ENCODE peak calls at places on chromosomes 16 and 17, in five cellular contexts. J is mesothelial cell of epicardium, W is psoas muscle, G is MCF 10A, S is H9. D is an unnamed sample.
A peak's percentile ranks its signal among the peaks of the same experiment; 100 is the strongest.

GRCh38 chr16:86575754-86576557 is 2.4 kb upstream of the FOXL1 start:
- DNase-seq in J (peak; percentile 88), W (peak; percentile 82), G (peak; percentile 98), S (peak; percentile 95), D (no peak)

GRCh38 chr17:80720624-80721577 is 176.3 kb downstream of the RPTOR start:
- DNase-seq in J (no peak), W (no peak), G (peak; percentile 97), S (no peak), D (no peak)

GRCh38 chr16:56041556-56042140 is 149.6 kb upstream of the GNAO1 start:
- DNase-seq in J (peak; percentile 42), W (no peak), G (peak; percentile 57), S (peak; percentile 78), D (peak; percentile 12)

GRCh38 chr16:10218490-10219206 is 36.4 kb upstream of the GRIN2A start:
- DNase-seq in J (no peak), W (no peak), G (no peak), S (no peak), D (no peak)

GRCh38 chr17:68497885-68498319 is 14.3 kb upstream of the PRKAR1A start:
- DNase-seq in J (no peak), W (no peak), G (no peak), S (no peak), D (no peak)

GRCh38 chr17:39225974-39226683 is 384 bp upstream of the STAC2 start:
- DNase-seq in J (peak; percentile 80), W (peak; percentile 83), G (no peak), S (peak; percentile 100), D (peak; percentile 97)

GRCh38 chr17:63275968-63276349 is 170.1 kb downstream of the CYB561 start:
- DNase-seq in J (no peak), W (no peak), G (no peak), S (no peak), D (no peak)

GRCh38 chr16:86498155-86498651 is 12.1 kb upstream of the FOXF1 start:
- DNase-seq in J (no peak), W (no peak), G (no peak), S (peak; percentile 43), D (no peak)

GRCh38 chr16:81790772-81791171 is 11.7 kb downstream of the PLCG2 start:
- DNase-seq in J (no peak), W (no peak), G (no peak), S (no peak), D (no peak)

GRCh38 chr17:22506861-22507260 is 814.5 kb downstream of the KCNJ18 start:
- DNase-seq in J (no peak), W (no peak), G (no peak), S (no peak), D (no peak)

GRCh38 chr17:19018600-19018950 is 14.0 kb upstream of the FAM83G start:
- DNase-seq in J (no peak), W (peak; percentile 35), G (no peak), S (no peak), D (no peak)

GRCh38 chr16:578870-579405 is 9.2 kb downstream of the PIGQ start:
- DNase-seq in J (no peak), W (peak; percentile 91), G (peak; percentile 65), S (peak; percentile 85), D (peak; percentile 91)

GRCh38 chr17:44792276-44792675 is 33.5 kb downstream of the ADAM11 start:
- DNase-seq in J (no peak), W (no peak), G (no peak), S (no peak), D (no peak)

GRCh38 chr16:53489754-53490153 is 13.3 kb downstream of the AKTIP start:
- DNase-seq in J (no peak), W (no peak), G (no peak), S (no peak), D (no peak)

GRCh38 chr16:12257926-12258561 is 281.5 kb downstream of the SNX29 start:
- DNase-seq in J (no peak), W (no peak), G (no peak), S (peak; percentile 57), D (no peak)

GRCh38 chr16:81651758-81652718 is 127.1 kb upstream of the PLCG2 start:
- DNase-seq in J (no peak), W (no peak), G (no peak), S (no peak), D (no peak)

GRCh38 chr17:79834575-79835469 is 4.4 kb downstream of the CBX4 start:
- DNase-seq in J (peak; percentile 76), W (no peak), G (no peak), S (peak; percentile 90), D (no peak)

GRCh38 chr16:13018026-13018425 is 116.6 kb downstream of the SHISA9 start:
- DNase-seq in J (no peak), W (no peak), G (no peak), S (peak; percentile 38), D (no peak)

GRCh38 chr16:15643453-15644305 is 725 bp upstream of the MARF1 start:
- DNase-seq in J (peak; percentile 42), W (no peak), G (peak; percentile 60), S (no peak), D (no peak)

GRCh38 chr16:89026121-89026612 is 49.2 kb upstream of the CBFA2T3 start:
- DNase-seq in J (no peak), W (no peak), G (peak; percentile 62), S (no peak), D (no peak)

GRCh38 chr17:29368926-29369325 is 21.2 kb upstream of the TAOK1 start:
- DNase-seq in J (peak; percentile 59), W (no peak), G (no peak), S (peak; percentile 68), D (no peak)

GRCh38 chr16:74760007-74760767 is 14.4 kb downstream of the FA2H start:
- DNase-seq in J (no peak), W (no peak), G (no peak), S (no peak), D (no peak)

GRCh38 chr16:73735954-73736353 is 560.7 kb upstream of the PSMD7 start:
- DNase-seq in J (no peak), W (no peak), G (no peak), S (no peak), D (no peak)

GRCh38 chr17:58252141-58252540 is 13.8 kb downstream of the LPO start:
- DNase-seq in J (no peak), W (no peak), G (no peak), S (peak; percentile 25), D (no peak)

GRCh38 chr17:35773129-35773528 is 12.4 kb downstream of the C17orf50 start:
- DNase-seq in J (no peak), W (no peak), G (no peak), S (no peak), D (no peak)

GRCh38 chr16:82892327-82892726 is 265.6 kb downstream of the CDH13 start:
- DNase-seq in J (no peak), W (no peak), G (peak; percentile 6), S (no peak), D (no peak)

DNA sequence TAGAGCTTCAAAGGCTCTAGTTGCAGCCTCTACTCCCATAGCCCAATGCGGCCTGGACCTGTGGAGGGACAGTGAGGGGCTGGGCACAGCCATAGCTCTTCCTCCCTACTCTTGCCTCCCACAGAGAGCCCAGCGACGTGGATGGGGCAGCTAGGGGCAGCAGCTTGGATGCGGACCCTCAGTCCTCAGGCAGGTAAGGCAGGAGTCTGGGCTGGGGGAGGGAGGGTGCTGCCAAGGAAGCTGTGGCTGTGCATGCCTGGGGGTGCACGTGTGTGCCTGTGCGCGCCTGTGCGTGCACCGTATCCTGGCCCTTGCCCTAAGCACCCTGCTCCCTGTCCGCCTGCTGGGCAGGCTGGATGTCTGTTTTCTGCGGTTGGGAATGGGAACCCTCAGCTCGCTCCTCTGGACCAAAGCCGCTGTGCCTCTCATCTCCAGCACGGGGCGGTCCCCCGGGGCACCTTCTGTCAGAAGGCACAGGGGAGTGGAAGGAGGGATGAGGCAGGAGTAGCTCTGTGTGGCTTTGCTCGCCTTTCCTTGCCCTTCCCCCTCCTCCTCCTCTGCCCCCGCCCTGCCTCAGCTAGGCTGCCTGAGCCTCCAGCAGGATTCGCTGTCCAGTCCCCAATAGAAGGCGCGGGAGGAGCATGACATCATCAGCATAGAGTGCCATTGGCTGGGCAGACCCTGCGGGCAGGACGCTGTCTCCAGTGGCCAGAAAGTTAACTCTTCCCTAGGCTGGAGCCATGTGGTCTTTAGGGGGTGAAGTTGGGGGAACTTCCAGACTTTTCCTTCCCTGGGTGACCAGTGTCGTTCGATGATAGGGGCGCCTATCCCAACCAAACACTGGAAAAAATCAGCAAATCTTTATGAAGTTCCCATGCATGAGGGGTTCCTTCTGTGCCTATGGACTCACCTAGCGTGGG is 797 bp downstream of the PRCD start:
- DNase-seq in J (peak; percentile 87), W (peak; percentile 96), G (peak; percentile 96), S (peak; percentile 100), D (peak; percentile 95)
- TF ChIP-seq CTCF in J (no peak), W (peak; percentile 14), G (peak; percentile 21), S (no peak), D (no peak)

GRCh38 chr17:78798695-78799559 is 16.9 kb upstream of the CYTH1 start:
- DNase-seq in J (no peak), W (no peak), G (peak; percentile 37), S (no peak), D (peak; percentile 68)
- TF ChIP-seq CTCF in J (peak; percentile 30), W (peak; percentile 57), G (peak; percentile 27), S (peak; percentile 49), D (peak; percentile 67)

GRCh38 chr16:57482845-57483545 is 3.3 kb downstream of the DOK4 start:
- DNase-seq in J (no peak), W (peak; percentile 49), G (no peak), S (no peak), D (no peak)
- TF ChIP-seq CTCF in J (no peak), W (no peak), G (no peak), S (no peak), D (no peak)

DNA sequence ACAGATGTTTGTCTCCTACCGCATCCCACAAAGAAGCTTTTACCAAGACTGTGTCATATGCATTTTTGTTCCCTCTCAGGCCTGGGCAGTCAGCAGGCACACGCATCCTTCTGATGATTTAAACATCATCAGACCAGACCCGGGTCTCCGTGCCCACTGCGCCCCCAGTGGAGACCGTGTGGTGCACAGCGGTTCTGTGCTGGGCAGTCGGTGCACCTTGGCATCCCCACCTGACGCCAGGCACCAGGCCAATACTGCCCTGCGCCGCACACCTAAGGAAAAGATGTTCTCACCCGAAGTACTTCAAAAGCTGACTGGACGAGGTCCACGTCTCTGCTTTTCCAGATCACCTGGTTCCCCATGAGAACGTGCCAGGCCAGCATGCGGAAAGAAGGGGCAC is 10.6 kb upstream of the PLD6 start:
- DNase-seq in J (no peak), W (no peak), G (no peak), S (peak; percentile 37), D (no peak)
- TF ChIP-seq CTCF in J (no peak), W (no peak), G (no peak), S (peak; percentile 34), D (no peak)

DNA sequence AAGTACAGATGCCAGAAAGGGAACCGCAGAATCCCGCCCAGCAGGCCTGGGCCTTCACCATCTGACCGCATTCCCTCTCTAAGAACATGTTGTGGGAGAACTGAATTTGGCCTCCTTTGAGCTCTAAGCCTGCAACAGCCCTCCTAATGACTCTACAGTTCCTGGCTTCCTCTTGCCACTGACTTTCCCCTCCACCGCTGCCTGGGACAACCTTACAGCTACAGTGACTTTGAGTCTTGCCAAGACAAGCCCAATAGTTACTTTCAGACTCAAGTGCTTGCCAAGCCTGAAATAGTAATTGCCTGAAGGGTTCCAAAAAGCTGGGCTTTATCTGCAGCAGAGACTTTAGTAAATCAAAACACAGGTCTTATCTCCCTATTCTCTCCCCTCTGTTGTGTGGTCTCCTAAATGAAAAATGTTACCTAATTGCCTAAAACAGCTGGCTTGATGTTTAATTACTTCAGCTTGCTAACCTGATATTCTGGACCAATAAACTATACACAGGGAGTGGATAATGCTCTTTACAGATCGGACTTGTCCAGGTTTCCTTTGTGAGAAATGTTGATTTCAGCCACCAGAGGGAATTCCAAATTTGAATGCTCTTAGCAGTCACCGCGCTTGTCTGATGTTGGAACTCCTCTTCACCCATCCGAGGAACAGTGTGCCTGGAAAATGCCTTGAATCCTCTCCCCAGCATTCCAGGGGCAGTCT is 85.1 kb upstream of the TBX2 start:
- DNase-seq in J (no peak), W (peak; percentile 64), G (peak; percentile 43), S (no peak), D (no peak)
- TF ChIP-seq CTCF in J (peak; percentile 17), W (peak; percentile 8), G (no peak), S (no peak), D (no peak)

D was measured in D721Med.